ENCODE peak calls at places on chromosome 15, in five cellular contexts. W is esophagus squamous epithelium, N is GM10248, J is GM20000, E is kidney tubule cell. A is an unnamed sample.

GRCh38 chr15:41556657-41557056 is 2.4 kb upstream of the TYRO3 start:
- DNase-seq in W (no peak), N (no peak), J (no peak), E (no peak), A (no peak)

GRCh38 chr15:43220991-43221403 is at the start of gene EPB42:
- DNase-seq in W (no peak), N (no peak), J (no peak), E (no peak), A (no peak)

GRCh38 chr15:95565201-95565600 is 765.3 kb upstream of the NR2F2 start:
- DNase-seq in W (no peak), N (no peak), J (no peak), E (no peak), A (no peak)

GRCh38 chr15:29039466-29040366 is 153.9 kb downstream of the APBA2 start:
- DNase-seq in W (no peak), N (no peak), J (no peak), E (no peak), A (no peak)

GRCh38 chr15:57320543-57321220 is 55.6 kb upstream of the CGNL1 start:
- DNase-seq in W (no peak), N (no peak), J (no peak), E (peak), A (no peak)

GRCh38 chr15:75577401-75578205 is 1.5 kb downstream of the PTPN9 start:
- DNase-seq in W (no peak), N (no peak), J (no peak), E (peak), A (no peak)

GRCh38 chr15:31145271-31145911 is 43.9 kb upstream of the TRPM1 start:
- DNase-seq in W (no peak), N (no peak), J (no peak), E (peak), A (no peak)

GRCh38 chr15:50210462-50211264 is 28.7 kb downstream of the SLC27A2 start:
- DNase-seq in W (no peak), N (no peak), J (no peak), E (peak), A (no peak)

GRCh38 chr15:20349774-20350498 is 191.7 kb downstream of the GOLGA6L6 start:
- DNase-seq in W (no peak), N (peak), J (peak), E (no peak), A (no peak)

GRCh38 chr15:25251700-25252390 is 187.0 kb downstream of the UBE3A start:
- DNase-seq in W (no peak), N (peak), J (no peak), E (no peak), A (no peak)

GRCh38 chr15:87943629-87944028 is 312.9 kb downstream of the NTRK3 start:
- DNase-seq in W (no peak), N (no peak), J (no peak), E (no peak), A (no peak)

GRCh38 chr15:73387507-73388255 is 18.9 kb upstream of the HCN4 start:
- DNase-seq in W (no peak), N (no peak), J (no peak), E (peak), A (no peak)

GRCh38 chr15:94412979-94413741 is 181.8 kb downstream of the MCTP2 start:
- DNase-seq in W (no peak), N (no peak), J (peak), E (peak), A (no peak)

GRCh38 chr15:26974120-26974780 is 3.3 kb downstream of the GABRG3 start:
- DNase-seq in W (no peak), N (no peak), J (no peak), E (peak), A (no peak)

GRCh38 chr15:63083541-63083940 is 38.1 kb upstream of the LACTB start:
- DNase-seq in W (no peak), N (no peak), J (no peak), E (no peak), A (no peak)

GRCh38 chr15:98451268-98451667 is 197.1 kb upstream of the IGF1R start:
- DNase-seq in W (no peak), N (no peak), J (no peak), E (no peak), A (no peak)

GRCh38 chr15:70264014-70264492 is 166.3 kb upstream of the TLE3 start:
- DNase-seq in W (no peak), N (no peak), J (no peak), E (peak), A (no peak)

GRCh38 chr15:57485869-57486268 is 105.8 kb upstream of the MYZAP start:
- DNase-seq in W (no peak), N (no peak), J (no peak), E (peak), A (no peak)

GRCh38 chr15:95869920-95870319 is 460.6 kb upstream of the NR2F2 start:
- DNase-seq in W (no peak), N (no peak), J (no peak), E (no peak), A (no peak)

GRCh38 chr15:32669870-32670623 is 28.5 kb downstream of the SCG5 start:
- DNase-seq in W (no peak), N (no peak), J (no peak), E (no peak), A (no peak)

GRCh38 chr15:70399204-70399603 is 301.5 kb upstream of the TLE3 start:
- DNase-seq in W (no peak), N (no peak), J (no peak), E (no peak), A (no peak)

GRCh38 chr15:56765252-56765651 is 31.9 kb upstream of the ZNF280D start:
- DNase-seq in W (no peak), N (no peak), J (no peak), E (no peak), A (no peak)

GRCh38 chr15:73621286-73621826 is 11.8 kb downstream of the NPTN start:
- DNase-seq in W (no peak), N (no peak), J (no peak), E (no peak), A (no peak)

A was measured in activated gamma-delta T cell treated with Interleukin-2 at 50 U/mL for 16 hours.